ENCODE peak calls at places on chromosomes 4 and X, in seven cellular contexts. I, P, J, X, H, N and Z are unnamed samples.

GRCh38 chr4:94804613-94805012 is 46.9 kb downstream of the BMPR1B start:
- DNase-seq in I (no peak), P (no peak), J (no peak), X (no peak), H (no peak), N (no peak), Z (no peak)

GRCh38 chr4:178577933-178578332 is 1135.7 kb upstream of the AGA start:
- DNase-seq in I (no peak), P (no peak), J (no peak), X (no peak), H (no peak), N (peak), Z (no peak)

GRCh38 chr4:67327245-67327860 is 217.9 kb downstream of the CENPC start:
- DNase-seq in I (peak), P (no peak), J (peak), X (peak), H (no peak), N (peak), Z (peak)

GRCh38 chr4:169948271-169948670 is 77.9 kb downstream of the MFAP3L start:
- DNase-seq in I (no peak), P (no peak), J (no peak), X (no peak), H (no peak), N (no peak), Z (no peak)

GRCh38 chr4:24988776-24989175 is 42.0 kb downstream of the LGI2 start:
- DNase-seq in I (no peak), P (no peak), J (no peak), X (peak), H (no peak), N (peak), Z (no peak)

GRCh38 chrX:24990585-24990984 is 25.2 kb downstream of the ARX start:
- DNase-seq in I (no peak), P (no peak), J (no peak), X (no peak), H (no peak), N (no peak), Z (no peak)

GRCh38 chr4:139278956-139279722 is 886 bp downstream of the MGARP start:
- DNase-seq in I (no peak), P (no peak), J (peak), X (no peak), H (no peak), N (no peak), Z (no peak)

GRCh38 chr4:136369073-136369472 is 1163.2 kb downstream of the PCDH18 start:
- DNase-seq in I (no peak), P (no peak), J (peak), X (peak), H (no peak), N (peak), Z (no peak)

GRCh38 chrX:38860106-38861013 is 59.1 kb downstream of the MID1IP1 start:
- DNase-seq in I (no peak), P (no peak), J (no peak), X (no peak), H (no peak), N (no peak), Z (no peak)

GRCh38 chr4:19532120-19532848 is 719.4 kb upstream of the SLIT2 start:
- DNase-seq in I (no peak), P (no peak), J (peak), X (no peak), H (no peak), N (no peak), Z (no peak)

GRCh38 chrX:25523574-25523973 is 507.8 kb upstream of the ARX start:
- DNase-seq in I (no peak), P (no peak), J (no peak), X (peak), H (no peak), N (peak), Z (no peak)

GRCh38 chrX:53186363-53186762 is 38.6 kb downstream of the KDM5C start:
- DNase-seq in I (no peak), P (no peak), J (peak), X (no peak), H (no peak), N (peak), Z (no peak)

GRCh38 chr4:64503945-64504675 is 94.9 kb upstream of the TECRL start:
- DNase-seq in I (no peak), P (no peak), J (no peak), X (no peak), H (no peak), N (no peak), Z (no peak)

GRCh38 chr4:128793859-128794667 is 15.4 kb upstream of the JADE1 start:
- DNase-seq in I (no peak), P (no peak), J (no peak), X (no peak), H (no peak), N (no peak), Z (no peak)

GRCh38 chrX:16869393-16870094 is 618 bp downstream of the RBBP7 start:
- DNase-seq in I (peak), P (peak), J (no peak), X (peak), H (peak), N (peak), Z (peak)

GRCh38 chrX:34365482-34365881 is 233.4 kb upstream of the FAM47A start:
- DNase-seq in I (no peak), P (no peak), J (no peak), X (no peak), H (no peak), N (peak), Z (no peak)

GRCh38 chr4:169359961-169360360 is 89.2 kb upstream of the SH3RF1 start:
- DNase-seq in I (no peak), P (no peak), J (no peak), X (no peak), H (no peak), N (no peak), Z (no peak)

GRCh38 chr4:34492414-34492813 is 1751.9 kb downstream of the ARAP2 start:
- DNase-seq in I (no peak), P (no peak), J (no peak), X (no peak), H (no peak), N (no peak), Z (no peak)